ENCODE peak calls at places on chromosomes 5 and 9, in four cellular contexts. One of them, this sample, is unnamed.

GRCh38 chr5:163005949-163006348 is 431.4 kb upstream of the CCNG1 start:
- DNase-seq in WTC11: no peak
- DNase-seq in GM12878: no peak
- DNase-seq in K562: no peak
- DNase-seq in this sample: no peak

GRCh38 chr9:109107402-109108240 is 12.1 kb downstream of the TMEM245 start:
- DNase-seq in WTC11: no peak
- DNase-seq in GM12878: no peak
- DNase-seq in K562: peak
- DNase-seq in this sample: peak

GRCh38 chr5:91126888-91127287 is 256.2 kb downstream of the ARRDC3 start:
- DNase-seq in WTC11: no peak
- DNase-seq in GM12878: no peak
- DNase-seq in K562: no peak
- DNase-seq in this sample: peak

GRCh38 chr5:179832039-179832745 is 11.5 kb downstream of the SQSTM1 start:
- DNase-seq in WTC11: no peak
- DNase-seq in GM12878: no peak
- DNase-seq in K562: no peak
- DNase-seq in this sample: no peak

GRCh38 chr9:87250205-87250604 is 247.5 kb upstream of the DAPK1 start:
- DNase-seq in WTC11: no peak
- DNase-seq in GM12878: no peak
- DNase-seq in K562: peak
- DNase-seq in this sample: no peak

GRCh38 chr5:1718669-1719068 is 81.0 kb downstream of the MRPL36 start:
- DNase-seq in WTC11: no peak
- DNase-seq in GM12878: no peak
- DNase-seq in K562: no peak
- DNase-seq in this sample: no peak

GRCh38 chr9:19618816-19619215 is 170.0 kb downstream of the SLC24A2 start:
- DNase-seq in WTC11: no peak
- DNase-seq in GM12878: no peak
- DNase-seq in K562: no peak
- DNase-seq in this sample: no peak

GRCh38 chr9:98253563-98253962 is 1.9 kb downstream of the TBC1D2 start:
- DNase-seq in WTC11: no peak
- DNase-seq in GM12878: no peak
- DNase-seq in K562: no peak
- DNase-seq in this sample: no peak

GRCh38 chr9:135971106-135971766 is 10.1 kb upstream of the UBAC1 start:
- DNase-seq in WTC11: no peak
- DNase-seq in GM12878: no peak
- DNase-seq in K562: no peak
- DNase-seq in this sample: no peak

GRCh38 chr5:112356178-112356956 is 62.7 kb downstream of the EPB41L4A start:
- DNase-seq in WTC11: no peak
- DNase-seq in GM12878: no peak
- DNase-seq in K562: no peak
- DNase-seq in this sample: no peak

GRCh38 chr5:179307006-179307800 is 38.1 kb downstream of the ADAMTS2 start:
- DNase-seq in WTC11: peak
- DNase-seq in GM12878: no peak
- DNase-seq in K562: no peak
- DNase-seq in this sample: no peak

GRCh38 chr5:8234179-8234578 is 365.2 kb downstream of the MTRR start:
- DNase-seq in WTC11: no peak
- DNase-seq in GM12878: no peak
- DNase-seq in K562: no peak
- DNase-seq in this sample: no peak

GRCh38 chr9:136244116-136244775 is 1.4 kb downstream of the QSOX2 start:
- DNase-seq in WTC11: no peak
- DNase-seq in GM12878: peak
- DNase-seq in K562: no peak
- DNase-seq in this sample: peak

GRCh38 chr9:16960084-16960483 is 89.6 kb upstream of the BNC2 start:
- DNase-seq in WTC11: no peak
- DNase-seq in GM12878: no peak
- DNase-seq in K562: no peak
- DNase-seq in this sample: no peak

GRCh38 chr9:37925786-37926736 is 22.1 kb upstream of the SLC25A51 start:
- DNase-seq in WTC11: no peak
- DNase-seq in GM12878: no peak
- DNase-seq in K562: no peak
- DNase-seq in this sample: no peak

GRCh38 chr9:10238087-10238486 is 374.7 kb downstream of the PTPRD start:
- DNase-seq in WTC11: no peak
- DNase-seq in GM12878: no peak
- DNase-seq in K562: no peak
- DNase-seq in this sample: no peak

GRCh38 chr5:136132087-136132486 is 558 bp upstream of the SMAD5 start:
- DNase-seq in WTC11: peak
- DNase-seq in GM12878: no peak
- DNase-seq in K562: peak
- DNase-seq in this sample: peak

GRCh38 chr5:54870251-54870650 is 115.1 kb downstream of the ESM1 start:
- DNase-seq in WTC11: no peak
- DNase-seq in GM12878: no peak
- DNase-seq in K562: no peak
- DNase-seq in this sample: no peak

GRCh38 chr5:156513123-156513814 is 186.3 kb downstream of the SGCD start:
- DNase-seq in WTC11: no peak
- DNase-seq in GM12878: no peak
- DNase-seq in K562: no peak
- DNase-seq in this sample: no peak

GRCh38 chr9:134332266-134332665 is 6.0 kb downstream of the RXRA start:
- DNase-seq in WTC11: no peak
- DNase-seq in GM12878: no peak
- DNase-seq in K562: no peak
- DNase-seq in this sample: no peak

GRCh38 chr9:95333426-95333825 is 15.9 kb upstream of the FANCC start:
- DNase-seq in WTC11: no peak
- DNase-seq in GM12878: no peak
- DNase-seq in K562: no peak
- DNase-seq in this sample: no peak

DNA sequence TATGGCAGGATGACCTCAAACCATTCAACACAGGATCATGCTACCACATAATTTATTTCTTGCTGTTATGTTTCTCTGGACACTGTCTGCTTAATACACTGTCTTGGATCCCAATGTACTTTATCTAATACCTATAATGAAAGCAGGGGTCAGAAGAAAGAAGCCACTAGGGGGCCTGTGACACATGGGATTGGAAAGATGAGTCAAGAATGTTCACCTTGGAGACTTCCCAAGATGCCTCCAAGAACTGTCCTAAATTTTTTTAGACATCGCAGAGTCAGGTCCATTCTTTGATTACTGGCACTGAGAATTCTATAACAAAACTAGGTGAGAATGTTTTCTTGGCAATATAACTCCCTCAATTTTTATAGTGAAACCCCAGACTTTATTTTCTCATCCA is 305.8 kb upstream of the SMARCA2 start:
- DNase-seq in WTC11: no peak
- DNase-seq in GM12878: no peak
- DNase-seq in K562: peak
- DNase-seq in this sample: peak
- TF ChIP-seq NR2C2 in WTC11: no peak
- TF ChIP-seq NR2C2 in GM12878: no peak
- TF ChIP-seq NR2C2 in K562: no peak
- TF ChIP-seq NR2C2 in this sample: no peak

DNA sequence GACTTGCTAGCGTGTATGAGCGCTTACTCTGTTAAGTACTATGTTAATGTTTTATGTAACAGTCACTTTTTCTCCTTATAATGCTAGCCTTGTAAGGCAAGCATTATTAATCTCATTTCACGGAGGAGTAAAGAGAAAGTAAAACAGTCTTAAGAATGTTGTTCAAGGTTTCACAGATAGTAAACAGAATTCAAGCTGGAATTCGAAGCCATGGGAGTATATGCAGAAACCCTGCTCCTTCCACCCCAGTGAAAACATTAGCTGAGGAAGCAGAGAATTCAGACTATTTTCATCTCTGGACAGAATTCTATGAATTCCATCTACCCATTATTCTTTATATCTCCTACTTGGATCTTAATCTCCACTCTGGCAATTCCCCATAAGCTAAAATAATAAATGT is 1028.3 kb upstream of the WWC1 start:
- DNase-seq in WTC11: no peak
- DNase-seq in GM12878: no peak
- DNase-seq in K562: no peak
- DNase-seq in this sample: no peak
- TF ChIP-seq NR2C2 in WTC11: no peak
- TF ChIP-seq NR2C2 in GM12878: no peak
- TF ChIP-seq NR2C2 in K562: no peak
- TF ChIP-seq NR2C2 in this sample: no peak

GRCh38 chr5:59711316-59711715 is 182.2 kb downstream of the PDE4D start:
- DNase-seq in WTC11: no peak
- DNase-seq in GM12878: no peak
- DNase-seq in K562: no peak
- DNase-seq in this sample: no peak

GRCh38 chr5:59712836-59713487 is 180.6 kb downstream of the PDE4D start:
- DNase-seq in WTC11: no peak
- DNase-seq in GM12878: no peak
- DNase-seq in K562: no peak
- DNase-seq in this sample: no peak

GRCh38 chr5:59713488-59713844 is 180.1 kb downstream of the PDE4D start:
- DNase-seq in WTC11: no peak
- DNase-seq in GM12878: no peak
- DNase-seq in K562: no peak
- DNase-seq in this sample: no peak

GRCh38 chr5:59709346-59709821 is 184.1 kb downstream of the PDE4D start:
- DNase-seq in WTC11: peak
- DNase-seq in GM12878: no peak
- DNase-seq in K562: no peak
- DNase-seq in this sample: no peak

DNA sequence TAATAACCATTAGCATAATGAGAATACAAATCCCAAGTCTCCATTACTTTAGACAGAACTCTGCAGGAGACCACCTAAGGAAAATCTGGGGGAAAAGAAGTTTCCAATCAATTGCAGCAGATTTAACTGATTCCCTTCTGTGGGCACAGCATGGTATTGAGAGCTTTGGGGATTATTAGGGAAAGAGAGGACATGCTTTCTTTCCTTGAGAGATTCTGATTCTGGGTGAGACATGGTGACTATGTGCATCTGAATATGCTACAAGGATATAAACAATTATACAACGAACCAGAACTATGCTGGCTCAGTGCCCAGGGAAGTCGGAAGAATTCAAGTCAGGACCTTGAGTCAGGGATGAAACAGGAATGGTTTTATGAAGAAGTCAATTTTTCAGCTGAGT is 183.7 kb downstream of the PDE4D start:
- DNase-seq in WTC11: no peak
- DNase-seq in GM12878: no peak
- DNase-seq in K562: no peak
- DNase-seq in this sample: no peak
- TF ChIP-seq NR2C2 in WTC11: no peak
- TF ChIP-seq NR2C2 in GM12878: no peak
- TF ChIP-seq NR2C2 in K562: no peak
- TF ChIP-seq NR2C2 in this sample: no peak

DNA sequence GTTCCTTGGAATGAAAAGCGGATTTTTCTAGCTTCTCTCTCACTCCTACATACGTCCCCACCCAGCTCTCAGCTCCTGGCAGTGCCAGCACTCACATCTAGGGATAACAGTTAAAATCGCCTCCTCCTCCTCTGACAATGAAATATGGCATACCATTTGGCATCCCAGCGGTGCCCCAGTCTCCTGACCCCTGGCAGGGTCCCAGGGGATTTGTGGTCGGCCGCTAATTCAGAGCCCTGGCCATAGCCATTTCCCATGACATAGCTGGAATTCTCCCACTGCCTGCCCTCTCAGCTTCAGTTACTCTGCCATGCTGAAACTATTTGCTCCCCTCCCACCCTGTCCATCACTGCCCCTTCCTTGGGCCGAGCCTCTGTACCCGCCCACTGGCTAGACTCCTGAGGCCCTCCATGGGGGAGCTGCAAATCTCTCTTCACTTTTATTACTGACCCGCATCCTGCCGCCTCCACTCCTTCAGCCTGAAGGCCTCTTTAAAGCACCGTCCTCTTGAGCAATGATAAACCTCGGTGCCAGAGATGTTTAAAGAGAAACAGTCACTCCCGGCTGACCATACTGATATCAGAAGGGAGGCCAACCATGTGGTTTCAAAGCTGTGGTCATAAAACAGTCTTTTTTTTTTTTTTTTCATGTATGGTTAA is 139.8 kb downstream of the SLIT3 start:
- DNase-seq in WTC11: peak
- DNase-seq in GM12878: no peak
- DNase-seq in K562: no peak
- DNase-seq in this sample: no peak
- TF ChIP-seq NR2C2 in WTC11: no peak
- TF ChIP-seq NR2C2 in GM12878: no peak
- TF ChIP-seq NR2C2 in K562: no peak
- TF ChIP-seq NR2C2 in this sample: no peak

GRCh38 chr5:96616801-96617200 is 45.4 kb upstream of the CAST start:
- DNase-seq in WTC11: no peak
- DNase-seq in GM12878: no peak
- DNase-seq in K562: no peak
- DNase-seq in this sample: no peak

GRCh38 chr5:96609369-96609768 is 52.8 kb upstream of the CAST start:
- DNase-seq in WTC11: no peak
- DNase-seq in GM12878: no peak
- DNase-seq in K562: no peak
- DNase-seq in this sample: no peak

GRCh38 chr5:96615223-96615622 is 47.0 kb upstream of the CAST start:
- DNase-seq in WTC11: no peak
- DNase-seq in GM12878: no peak
- DNase-seq in K562: no peak
- DNase-seq in this sample: no peak

GRCh38 chr5:96610747-96611146 is 51.4 kb upstream of the CAST start:
- DNase-seq in WTC11: no peak
- DNase-seq in GM12878: no peak
- DNase-seq in K562: no peak
- DNase-seq in this sample: no peak

GRCh38 chr5:96614110-96614691 is 48.0 kb upstream of the CAST start:
- DNase-seq in WTC11: peak
- DNase-seq in GM12878: peak
- DNase-seq in K562: peak
- DNase-seq in this sample: peak
- TF ChIP-seq NR2C2 in WTC11: no peak
- TF ChIP-seq NR2C2 in GM12878: no peak
- TF ChIP-seq NR2C2 in K562: no peak
- TF ChIP-seq NR2C2 in this sample: no peak

DNA sequence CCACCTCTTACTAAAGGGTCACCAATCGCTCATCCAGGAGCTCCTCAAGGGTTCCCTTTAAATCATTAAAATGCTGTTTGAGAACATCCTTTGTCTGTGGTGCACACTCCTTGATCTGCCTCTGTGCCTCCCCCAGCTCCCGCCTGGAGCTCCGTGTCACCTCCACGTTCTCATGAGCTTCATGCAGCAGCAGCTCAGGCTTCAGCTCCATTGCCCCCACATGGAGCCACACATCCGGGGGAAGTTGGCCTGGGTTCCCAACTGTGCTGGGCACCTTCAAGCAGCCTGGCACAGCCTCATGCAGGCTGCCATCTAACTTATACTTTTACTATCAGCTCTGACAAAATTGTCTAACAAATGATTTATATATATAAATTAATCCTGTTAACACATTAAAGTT is 585.8 kb upstream of the FAM174A start:
- DNase-seq in WTC11: no peak
- DNase-seq in GM12878: no peak
- DNase-seq in K562: no peak
- DNase-seq in this sample: no peak
- TF ChIP-seq NR2C2 in WTC11: no peak
- TF ChIP-seq NR2C2 in GM12878: no peak
- TF ChIP-seq NR2C2 in K562: no peak
- TF ChIP-seq NR2C2 in this sample: no peak

This sample was measured in HepG2.